ENCODE peak calls at places on chromosomes 11 and 22, in six cellular contexts. B is upper lobe of right lung; O is C1 segment of cervical spinal cord; E is COR-L47; F is stimulated activated CD4-positive, alpha-beta T cell treated with anti-CD3 and anti-CD28 coated beads, Interleukin-4, amount 100 ng/mL, for 48 hours; I is fibroblast of the aortic adventitia. S is an unnamed sample.

GRCh38 chr11:46426233-46426991 is 34.8 kb upstream of the CHRM4 start:
- DNase-seq in O (no peak), B (no peak), I (no peak), E (no peak), F (no peak), S (no peak)

GRCh38 chr11:95884364-95884763 is 39.5 kb downstream of the MTMR2 start:
- DNase-seq in F (no peak), E (no peak), O (no peak), I (peak; percentile 40), B (no peak), S (no peak)

GRCh38 chr11:82980292-82980691 is 78.8 kb downstream of the DDIAS start:
- DNase-seq in O (no peak), I (peak; percentile 67), E (no peak), B (no peak), F (no peak), S (no peak)

GRCh38 chr11:102760355-102761035 is 19.9 kb downstream of the MMP10 start:
- DNase-seq in F (no peak), B (no peak), E (peak; percentile 7), I (peak; percentile 99), O (no peak), S (no peak)

GRCh38 chr11:123150882-123151281 is 44.2 kb downstream of the CLMP start:
- DNase-seq in E (no peak), B (no peak), F (no peak), O (no peak), I (no peak), S (no peak)

GRCh38 chr11:55345306-55345705 is 2.3 kb downstream of the OR4A16 start:
- DNase-seq in F (no peak), I (no peak), B (no peak), O (no peak), E (no peak), S (no peak)

GRCh38 chr11:32809313-32809712 is 14.9 kb upstream of the CCDC73 start:
- DNase-seq in O (peak; percentile 14), B (peak; percentile 69), F (peak; percentile 46), I (peak; percentile 78), E (peak; percentile 46), S (peak; percentile 84)

GRCh38 chr11:117940736-117941135 is 11.5 kb upstream of the TMPRSS13 start:
- DNase-seq in O (no peak), I (no peak), F (no peak), E (no peak), B (no peak), S (no peak)

GRCh38 chr11:31702966-31703365 is 108.2 kb downstream of the PAX6 start:
- DNase-seq in O (no peak), E (no peak), B (no peak), F (no peak), I (peak; percentile 13), S (peak; percentile 82)

GRCh38 chr11:47390084-47390760 is 11.9 kb upstream of the SPI1 start:
- DNase-seq in B (no peak), E (no peak), I (no peak), F (no peak), O (no peak), S (no peak)

GRCh38 chr11:77619576-77620198 is 17.9 kb downstream of the CLNS1A start:
- DNase-seq in F (no peak), B (no peak), O (no peak), I (peak; percentile 71), E (peak; percentile 67), S (peak; percentile 74)

GRCh38 chr22:21450320-21450831 is 16.8 kb upstream of the TMEM191C start:
- DNase-seq in O (no peak), E (no peak), F (no peak), B (peak; percentile 43), I (no peak), S (no peak)

GRCh38 chr22:37492428-37493344 is 6.5 kb upstream of the MFNG start:
- DNase-seq in F (peak; percentile 32), I (peak; percentile 35), E (no peak), B (peak; percentile 63), O (no peak), S (peak; percentile 20)

GRCh38 chr11:65927904-65928397 is 8.7 kb downstream of the DRAP1 start:
- DNase-seq in F (peak; percentile 59), I (no peak), B (no peak), E (no peak), O (no peak), S (no peak)

GRCh38 chr11:14538271-14538925 is 18.2 kb upstream of the PSMA1 start:
- DNase-seq in O (no peak), E (no peak), B (no peak), F (no peak), I (no peak), S (no peak)

GRCh38 chr11:14713518-14714244 is 70.1 kb downstream of the PDE3B start:
- DNase-seq in I (no peak), O (no peak), B (no peak), F (no peak), E (no peak), S (no peak)

S was measured in NCI-H2171 treated with DMSO at 0.1 percent for 48 hours.